ENCODE peak calls at places on chromosomes 11 and 22, in nine cellular contexts. R is activated CD4-positive, CD25-positive, alpha-beta regulatory T cell; X is stimulated activated CD4-positive, alpha-beta T cell treated with anti-CD3 and anti-CD28 coated beads, Interleukin-4, amount 100 ng/mL, for 4 hours; L is HTR-8/SVneo; J is GM19239; U is activated CD8-positive, alpha-beta T cell treated with anti-CD3 and anti-CD28 coated beads, Interleukin-2, amount 10 ng/mL, durations not matched to agents 7 days and 5 days; Y is kidney epithelial cell; D is NCI-H1092; W is activated CD4-positive, alpha-beta T cell treated with anti-CD3 and anti-CD28 coated beads for 24 hours. Z is an unnamed sample.

GRCh38 chr11:117796456-117797428 is at the start of gene DSCAML1:
- DNase-seq in R (no peak), X (peak; percentile 30), L (no peak), J (peak; percentile 52), U (peak; percentile 43), Y (no peak), D (peak; percentile 49), W (no peak), Z (peak; percentile 40)

GRCh38 chr11:27254744-27255446 is 108.1 kb downstream of the CCDC34 start:
- DNase-seq in R (no peak), X (no peak), L (no peak), J (no peak), U (no peak), Y (no peak), D (no peak), W (no peak), Z (no peak)

GRCh38 chr22:22011964-22012363 is 29.4 kb upstream of the TOP3B start:
- DNase-seq in R (no peak), X (no peak), L (no peak), J (no peak), U (no peak), Y (no peak), D (no peak), W (no peak), Z (no peak)

GRCh38 chr11:3880724-3881123 is 25.3 kb downstream of the STIM1 start:
- DNase-seq in R (no peak), X (no peak), L (no peak), J (no peak), U (no peak), Y (no peak), D (no peak), W (no peak), Z (no peak)

GRCh38 chr11:34650528-34650927 is 29.6 kb downstream of the EHF start:
- DNase-seq in R (no peak), X (peak; percentile 79), L (no peak), J (peak; percentile 48), U (peak; percentile 87), Y (no peak), D (no peak), W (peak; percentile 74), Z (no peak)

GRCh38 chr11:113553235-113553634 is 78.0 kb upstream of the DRD2 start:
- DNase-seq in R (no peak), X (no peak), L (peak; percentile 80), J (no peak), U (no peak), Y (peak; percentile 95), D (no peak), W (no peak), Z (no peak)

GRCh38 chr11:64885367-64886286 is 7.2 kb upstream of the EHD1 start:
- DNase-seq in R (no peak), X (peak; percentile 57), L (no peak), J (no peak), U (peak; percentile 54), Y (no peak), D (no peak), W (no peak), Z (no peak)

GRCh38 chr11:2194877-2195755 is 23.5 kb upstream of the TH start:
- DNase-seq in R (no peak), X (peak; percentile 19), L (peak; percentile 66), J (peak; percentile 62), U (peak; percentile 63), Y (no peak), D (peak; percentile 55), W (peak; percentile 52), Z (peak; percentile 51)

GRCh38 chr11:62392944-62393628 is 25.7 kb upstream of the SCGB1A1 start:
- DNase-seq in R (no peak), X (peak; percentile 23), L (no peak), J (peak; percentile 38), U (peak; percentile 47), Y (no peak), D (no peak), W (no peak), Z (no peak)

GRCh38 chr11:61551630-61552029 is 29.2 kb downstream of the SYT7 start:
- DNase-seq in R (no peak), X (no peak), L (no peak), J (no peak), U (no peak), Y (no peak), D (no peak), W (no peak), Z (no peak)

GRCh38 chr11:106724293-106724892 is 293.9 kb downstream of the GUCY1A2 start:
- DNase-seq in R (no peak), X (no peak), L (no peak), J (no peak), U (no peak), Y (no peak), D (peak; percentile 66), W (no peak), Z (peak; percentile 3)

GRCh38 chr22:46795845-46796565 is 33.6 kb downstream of the TBC1D22A start:
- DNase-seq in R (no peak), X (no peak), L (no peak), J (no peak), U (no peak), Y (no peak), D (no peak), W (no peak), Z (no peak)

GRCh38 chr11:1735271-1735670 is 15.1 kb downstream of the IFITM10 start:
- DNase-seq in R (no peak), X (no peak), L (no peak), J (no peak), U (no peak), Y (no peak), D (no peak), W (no peak), Z (no peak)

GRCh38 chr11:82176365-82176764 is 557.3 kb downstream of the FAM181B start:
- DNase-seq in R (no peak), X (no peak), L (no peak), J (no peak), U (no peak), Y (no peak), D (no peak), W (no peak), Z (peak; percentile 79)

GRCh38 chr11:60377737-60378136 is 595 bp upstream of the MS4A7 start:
- DNase-seq in R (no peak), X (no peak), L (no peak), J (no peak), U (no peak), Y (no peak), D (no peak), W (no peak), Z (no peak)